ENCODE peak calls at places on chromosomes 4 and X, in six cellular contexts. J, C, I, U, H and N are unnamed samples.

GRCh38 chrX:48794993-48795501 is 6.8 kb upstream of the HDAC6 start:
- DNase-seq in J (peak; percentile 10), C (peak; percentile 56), I (peak; percentile 52), U (no peak), H (peak; percentile 69), N (peak; percentile 5)

GRCh38 chr4:113122066-113122465 is 72.6 kb downstream of the ANK2 start:
- DNase-seq in J (no peak), C (no peak), I (no peak), U (no peak), H (no peak), N (no peak)

GRCh38 chrX:7996414-7996813 is 69.2 kb upstream of the PNPLA4 start:
- DNase-seq in J (no peak), C (peak; percentile 57), I (peak; percentile 32), U (peak; percentile 63), H (peak; percentile 54), N (no peak)

GRCh38 chr4:74886490-74886889 is 46.4 kb upstream of the PARM1 start:
- DNase-seq in J (peak; percentile 10), C (peak; percentile 93), I (peak; percentile 98), U (no peak), H (peak; percentile 58), N (peak; percentile 14)

GRCh38 chr4:15006416-15007024 is 4.2 kb downstream of the CPEB2 start:
- DNase-seq in J (no peak), C (peak; percentile 39), I (peak; percentile 62), U (no peak), H (peak; percentile 55), N (no peak)

GRCh38 chr4:87657525-87657924 is 7.4 kb downstream of the DMP1 start:
- DNase-seq in J (no peak), C (peak; percentile 72), I (peak; percentile 89), U (no peak), H (peak; percentile 71), N (no peak)

GRCh38 chr4:105182211-105182610 is 35.5 kb downstream of the TET2 start:
- DNase-seq in J (no peak), C (no peak), I (peak; percentile 86), U (no peak), H (no peak), N (no peak)

GRCh38 chr4:112953295-112953694 is 96.2 kb upstream of the ANK2 start:
- DNase-seq in J (no peak), C (no peak), I (no peak), U (no peak), H (no peak), N (no peak)

GRCh38 chr4:10706236-10706635 is 21.7 kb upstream of the CLNK start:
- DNase-seq in J (no peak), C (peak; percentile 60), I (peak; percentile 12), U (no peak), H (peak; percentile 18), N (no peak)

GRCh38 chr4:41709844-41710481 is 38.6 kb downstream of the PHOX2B start:
- DNase-seq in J (peak; percentile 19), C (peak; percentile 96), I (peak; percentile 99), U (no peak), H (peak; percentile 80), N (no peak)

GRCh38 chrX:40012800-40013682 is 84.7 kb downstream of the BCOR start:
- DNase-seq in J (no peak), C (peak; percentile 74), I (peak; percentile 43), U (peak; percentile 89), H (peak; percentile 64), N (no peak)

GRCh38 chrX:68428431-68428830 is 4.9 kb downstream of the OPHN1 start:
- DNase-seq in J (no peak), C (peak; percentile 49), I (peak; percentile 89), U (no peak), H (peak; percentile 58), N (no peak)

GRCh38 chr4:187618701-187619278 is 376.8 kb upstream of the ZFP42 start:
- DNase-seq in J (peak; percentile 33), C (peak; percentile 41), I (peak; percentile 89), U (no peak), H (peak; percentile 72), N (no peak)

GRCh38 chrX:37922926-37923325 is 75.6 kb upstream of the DYNLT3 start:
- DNase-seq in J (no peak), C (no peak), I (no peak), U (peak; percentile 47), H (peak; percentile 11), N (no peak)

GRCh38 chrX:37921758-37922157 is 74.4 kb upstream of the DYNLT3 start:
- DNase-seq in J (no peak), C (peak; percentile 14), I (peak; percentile 80), U (no peak), H (peak; percentile 26), N (no peak)

DNA sequence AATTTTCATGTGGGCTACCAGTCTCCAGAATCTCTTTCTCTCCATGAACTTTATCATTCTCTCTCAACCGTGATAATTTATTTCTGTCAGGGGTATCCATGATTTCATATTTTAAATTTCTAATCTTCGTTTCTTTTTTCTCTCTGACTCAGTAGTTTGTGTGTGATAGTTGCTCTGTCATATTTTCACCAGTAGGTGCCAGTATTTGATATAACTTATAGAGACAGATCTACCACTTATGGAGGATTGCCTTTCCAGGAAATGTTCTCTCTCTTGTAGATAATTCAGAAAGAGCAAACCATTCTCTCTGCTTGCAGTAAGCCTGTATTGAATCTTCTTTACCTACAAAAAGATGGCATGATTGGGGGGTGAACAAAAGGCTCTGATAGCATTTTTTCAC is 79.3 kb upstream of the DYNLT3 start:
- DNase-seq in J (peak; percentile 0), C (peak; percentile 45), I (peak; percentile 36), U (no peak), H (peak; percentile 65), N (peak; percentile 8)
- TF ChIP-seq CTCF in J (peak; percentile 17), C (peak; percentile 52), I (peak; percentile 30), U (peak; percentile 67), H (peak; percentile 43), N (peak; percentile 53)

DNA sequence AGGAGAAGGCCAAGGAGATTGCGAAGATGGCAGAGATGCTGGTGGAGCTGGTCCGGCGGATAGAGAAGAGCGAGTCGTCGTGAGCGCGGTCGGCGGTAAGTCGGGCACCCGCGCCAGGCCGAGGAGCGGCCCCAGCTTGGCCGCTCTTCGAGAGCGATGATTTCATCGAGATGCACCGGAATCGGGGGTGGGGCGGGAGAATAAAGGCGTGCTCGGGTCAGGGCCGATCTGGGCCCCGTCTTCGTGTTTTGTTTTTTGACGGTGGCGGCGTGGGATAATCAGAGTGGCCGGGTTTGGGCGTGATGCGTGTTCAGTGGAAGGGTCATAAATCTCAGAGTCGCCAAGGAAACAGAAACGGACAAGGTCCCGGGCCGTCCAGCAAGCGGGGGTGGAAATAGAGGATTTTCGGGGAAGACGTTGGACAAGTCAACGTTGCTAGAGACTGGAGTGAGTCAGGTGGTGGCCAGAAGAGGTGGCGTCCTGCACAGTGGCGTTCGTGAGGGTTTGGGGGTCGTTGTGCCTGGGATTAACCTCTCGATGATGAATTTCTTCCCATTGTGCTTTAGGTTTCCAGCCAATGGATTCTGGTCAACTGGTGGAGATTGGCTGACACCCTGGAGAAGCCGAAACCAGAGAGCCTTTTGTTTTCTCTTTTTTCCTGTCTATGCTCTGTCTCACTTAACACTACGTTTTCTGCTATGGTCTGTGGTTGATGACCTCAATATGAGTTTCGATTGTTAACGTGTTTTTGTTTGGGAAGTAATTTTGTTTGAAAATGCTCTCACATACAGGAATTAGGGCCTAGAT is 882 bp downstream of the MRFAP1 start:
- DNase-seq in J (no peak), C (peak; percentile 40), I (peak; percentile 48), U (peak; percentile 74), H (peak; percentile 56), N (no peak)
- TF ChIP-seq CTCF in J (no peak), C (no peak), I (no peak), U (no peak), H (no peak), N (no peak)

GRCh38 chr4:168993724-168994510 is 16.1 kb downstream of the CBR4 start:
- DNase-seq in J (no peak), C (peak; percentile 21), I (no peak), U (no peak), H (peak; percentile 53), N (no peak)

GRCh38 chr4:168999836-169000235 is 10.2 kb downstream of the CBR4 start:
- DNase-seq in J (no peak), C (no peak), I (peak; percentile 17), U (no peak), H (peak; percentile 26), N (no peak)

GRCh38 chr4:168998596-168998995 is 11.5 kb downstream of the CBR4 start:
- DNase-seq in J (no peak), C (no peak), I (no peak), U (no peak), H (no peak), N (no peak)

GRCh38 chr4:168994961-168995360 is 15.1 kb downstream of the CBR4 start:
- DNase-seq in J (no peak), C (no peak), I (no peak), U (no peak), H (no peak), N (no peak)

DNA sequence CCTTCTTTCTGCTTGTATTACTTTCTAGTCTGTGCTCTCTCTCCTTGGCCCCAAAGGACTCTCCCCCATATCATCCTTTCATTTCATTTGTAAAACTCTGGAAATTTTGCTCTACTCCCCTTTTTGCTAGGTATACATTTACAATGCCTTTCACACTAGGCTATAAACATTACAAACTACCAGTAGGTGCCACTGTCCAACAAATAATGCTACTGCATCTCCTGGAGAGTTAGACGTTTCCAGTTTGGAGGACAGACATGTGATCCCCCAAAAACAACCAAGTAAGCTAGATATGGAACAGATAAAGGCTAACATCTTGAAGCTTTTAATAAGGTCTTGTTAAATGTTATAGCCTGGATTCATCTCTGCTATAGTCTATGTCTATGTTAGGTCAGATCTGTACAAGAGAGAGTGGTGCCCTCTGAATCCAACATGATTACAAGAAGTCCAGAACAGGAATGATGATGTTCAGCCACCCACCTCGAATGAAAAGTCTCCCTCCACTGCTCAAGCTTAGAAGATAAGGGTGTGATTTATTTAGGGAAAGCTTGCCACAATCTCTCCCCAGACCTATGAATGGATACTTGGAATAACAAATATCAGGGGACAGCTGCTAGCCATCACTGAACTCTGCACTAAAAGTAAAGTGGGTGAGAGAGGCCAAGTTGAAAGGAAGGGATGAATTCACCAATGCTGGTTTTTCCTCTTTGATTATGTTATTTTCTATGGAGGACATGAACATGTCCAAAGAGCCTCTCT is 14.3 kb downstream of the CBR4 start:
- DNase-seq in J (no peak), C (peak; percentile 17), I (peak; percentile 29), U (no peak), H (peak; percentile 46), N (no peak)
- TF ChIP-seq CTCF in J (peak; percentile 20), C (peak; percentile 20), I (no peak), U (peak; percentile 35), H (peak; percentile 40), N (peak; percentile 2)

GRCh38 chr4:890036-890695 is 42.0 kb downstream of the GAK start:
- DNase-seq in J (no peak), C (no peak), I (no peak), U (no peak), H (no peak), N (no peak)

GRCh38 chr4:893276-893994 is 38.7 kb downstream of the GAK start:
- DNase-seq in J (no peak), C (no peak), I (no peak), U (no peak), H (no peak), N (no peak)

GRCh38 chr4:892780-893179 is 39.3 kb downstream of the GAK start:
- DNase-seq in J (no peak), C (no peak), I (no peak), U (no peak), H (no peak), N (no peak)

GRCh38 chr4:889516-889915 is 42.6 kb downstream of the GAK start:
- DNase-seq in J (no peak), C (no peak), I (no peak), U (no peak), H (no peak), N (no peak)

DNA sequence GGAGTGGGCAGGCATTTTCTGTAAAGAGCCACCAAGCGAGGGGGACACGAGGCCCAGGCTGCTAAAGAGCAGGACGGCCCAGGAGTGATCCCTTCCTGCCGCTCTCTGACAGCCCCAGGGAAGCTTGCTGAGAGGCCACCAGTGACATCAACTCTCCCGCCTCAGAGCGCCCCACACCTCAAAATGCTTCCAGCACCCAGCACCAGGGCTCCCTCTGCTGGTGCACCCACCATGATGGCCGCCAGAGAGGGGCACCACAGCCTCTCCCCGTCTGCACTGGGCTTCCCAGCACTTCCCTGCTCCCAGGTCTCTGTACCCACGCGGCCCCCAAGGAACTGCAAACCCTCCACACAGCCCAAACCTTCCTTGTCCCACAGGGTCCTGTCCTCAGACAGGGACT is 40.4 kb downstream of the GAK start:
- DNase-seq in J (no peak), C (peak; percentile 6), I (no peak), U (no peak), H (peak; percentile 18), N (no peak)
- TF ChIP-seq CTCF in J (peak; percentile 10), C (no peak), I (no peak), U (no peak), H (peak; percentile 47), N (peak; percentile 10)